ENCODE peak calls at places on chromosomes 16 and 17, in four cellular contexts. K is mesothelial cell of epicardium, S is left ventricle myocardium inferior, N is endodermal cell. F is an unnamed sample.
A peak's percentile ranks its signal among the peaks of the same experiment; 100 is the strongest.

GRCh38 chr16:66930189-66930588 is 4.0 kb downstream of the CIAO2B start:
- DNase-seq in N (no peak), K (no peak), S (no peak), F (no peak)

GRCh38 chr17:2262146-2262587 is 41.4 kb downstream of the SMG6 start:
- DNase-seq in K (no peak), S (no peak), N (no peak), F (no peak)

GRCh38 chr17:17354560-17355357 is 51.6 kb downstream of the NT5M start:
- DNase-seq in N (peak; percentile 95), S (peak; percentile 63), K (peak; percentile 81), F (peak; percentile 80)

GRCh38 chr17:20156196-20157077 is 147.3 kb downstream of the SPECC1 start:
- DNase-seq in S (no peak), K (peak; percentile 63), N (peak; percentile 93), F (no peak)

GRCh38 chr16:72995151-72995881 is 52.6 kb downstream of the ZFHX3 start:
- DNase-seq in K (no peak), N (peak; percentile 89), S (no peak), F (peak; percentile 62)

GRCh38 chr16:3180445-3180878 is 7.5 kb upstream of the OR1F1 start:
- DNase-seq in N (peak; percentile 89), K (no peak), S (no peak), F (no peak)

GRCh38 chr17:14295676-14296075 is 5.2 kb upstream of the HS3ST3B1 start:
- DNase-seq in N (no peak), S (no peak), K (no peak), F (no peak)

GRCh38 chr17:80984749-80985148 is 6.9 kb upstream of the CHMP6 start:
- DNase-seq in N (peak; percentile 93), S (no peak), K (no peak), F (no peak)

GRCh38 chr17:31919802-31920525 is 16.8 kb upstream of the SUZ12 start:
- DNase-seq in N (no peak), S (no peak), K (no peak), F (no peak)

GRCh38 chr16:2856686-2857450 is 1.1 kb downstream of the PRSS22 start:
- DNase-seq in K (no peak), N (no peak), S (no peak), F (no peak)

GRCh38 chr16:3659200-3659599 is 4.7 kb downstream of the DNASE1 start:
- DNase-seq in S (no peak), K (no peak), N (peak; percentile 12), F (no peak)

GRCh38 chr17:44636562-44636961 is 19.7 kb upstream of the MEIOC start:
- DNase-seq in S (no peak), K (no peak), N (no peak), F (no peak)

GRCh38 chr16:89823087-89823823 is 5.0 kb upstream of the SPIRE2 start:
- DNase-seq in S (no peak), N (peak; percentile 76), K (no peak), F (no peak)

GRCh38 chr17:18960803-18961511 is 9.0 kb downstream of the SLC5A10 start:
- DNase-seq in N (peak; percentile 98), S (peak; percentile 81), K (peak; percentile 88), F (peak; percentile 96)

GRCh38 chr16:4913130-4913773 is 23.7 kb downstream of the PPL start:
- DNase-seq in N (no peak), S (no peak), K (no peak), F (no peak)

GRCh38 chr16:7374614-7375174 is 42.0 kb downstream of the RBFOX1 start:
- DNase-seq in S (no peak), N (no peak), K (no peak), F (no peak)

GRCh38 chr16:48131201-48131600 is 24.6 kb downstream of the ABCC12 start:
- DNase-seq in N (no peak), S (no peak), K (no peak), F (no peak)

GRCh38 chr17:41976142-41976768 is 9.7 kb downstream of the CNP start:
- DNase-seq in N (no peak), K (no peak), S (no peak), F (no peak)

GRCh38 chr16:26963109-26963508 is 103.6 kb upstream of the C16orf82 start:
- DNase-seq in K (no peak), S (no peak), N (peak; percentile 88), F (peak; percentile 13)

GRCh38 chr17:596763-597644 is 117.6 kb downstream of the VPS53 start:
- DNase-seq in K (no peak), S (no peak), N (no peak), F (no peak)

GRCh38 chr16:15649727-15650018 is 372 bp upstream of the NDE1 start:
- DNase-seq in K (no peak), S (no peak), N (no peak), F (no peak)

GRCh38 chr17:42748906-42749798 is 4.3 kb upstream of the EZH1 start:
- DNase-seq in K (no peak), N (no peak), S (no peak), F (no peak)

DNA sequence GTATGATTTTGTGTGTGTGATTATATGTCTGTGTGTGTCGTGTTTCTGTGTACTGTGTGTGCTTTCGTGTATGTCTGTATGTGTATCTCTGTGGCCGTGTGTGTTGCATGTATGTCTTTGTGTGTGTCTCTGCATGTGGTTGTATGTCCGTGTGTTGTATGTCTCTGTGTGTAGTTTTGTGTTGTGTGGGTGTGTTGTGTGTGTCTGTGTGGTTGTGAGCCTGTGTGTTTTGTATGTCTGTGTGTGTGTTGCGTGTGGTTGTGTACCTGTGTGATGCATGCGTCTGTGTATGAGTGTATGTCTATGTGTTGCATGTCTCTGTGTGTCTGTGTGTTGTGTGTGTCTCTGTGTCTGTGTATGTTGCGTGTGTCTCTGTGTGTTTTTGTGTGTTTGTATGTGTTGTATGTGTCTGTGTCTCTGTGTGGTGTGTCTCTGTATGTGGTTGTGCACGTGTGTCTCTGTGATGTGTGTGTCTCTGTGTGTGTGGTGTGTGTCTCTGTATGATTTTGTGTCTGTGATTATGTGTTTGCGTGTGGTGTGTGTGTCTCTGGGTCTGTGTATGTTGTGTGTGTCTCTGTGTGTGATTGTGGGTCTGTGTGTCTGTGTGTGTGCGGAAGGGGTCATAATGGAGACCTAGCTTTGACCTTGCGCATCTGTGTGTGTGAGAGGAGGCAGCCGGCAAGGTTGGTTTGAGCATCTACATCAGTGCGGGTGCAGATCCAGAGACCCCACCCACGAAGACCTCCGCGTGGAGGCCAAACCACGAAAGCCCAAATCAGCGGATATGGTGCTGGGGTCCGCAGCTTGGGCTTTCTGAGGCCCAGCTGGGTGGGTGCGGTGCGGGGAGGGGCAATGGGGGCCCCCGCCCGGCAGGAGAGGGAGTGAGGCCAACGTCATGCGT is 212.6 kb upstream of the GSE1 start:
- DNase-seq in K (no peak), S (peak; percentile 3), N (no peak), F (no peak)
- TF ChIP-seq CTCF in K (no peak), S (no peak), N (no peak), F (no peak)

GRCh38 chr17:37220609-37220953 is 155.2 kb upstream of the C17orf78 start:
- DNase-seq in K (no peak), S (no peak), N (peak; percentile 79), F (no peak)
- TF ChIP-seq CTCF in K (no peak), S (peak; percentile 35), N (peak; percentile 82), F (peak; percentile 58)

GRCh38 chr17:35065880-35066279 is 2.4 kb upstream of the RFFL start:
- DNase-seq in S (no peak), N (no peak), K (no peak), F (no peak)

GRCh38 chr17:35068249-35068648 is 4.7 kb upstream of the RFFL start:
- DNase-seq in K (no peak), S (no peak), N (no peak), F (no peak)

GRCh38 chr17:35069311-35069710 is 5.8 kb upstream of the RFFL start:
- DNase-seq in S (no peak), K (no peak), N (no peak), F (no peak)

GRCh38 chr17:35062284-35062683 is 1.2 kb downstream of the RFFL start:
- DNase-seq in N (no peak), S (no peak), K (no peak), F (no peak)

GRCh38 chr17:35063514-35064223 is at the start of gene RFFL:
- DNase-seq in N (peak; percentile 98), S (peak; percentile 76), K (peak; percentile 69), F (peak; percentile 34)
- TF ChIP-seq CTCF in N (peak; percentile 9), S (peak; percentile 31), K (no peak), F (no peak)

GRCh38 chr17:28726396-28726911 is 421 bp upstream of the TLCD1 start:
- DNase-seq in K (no peak), N (peak; percentile 94), S (no peak), F (peak; percentile 60)

GRCh38 chr17:28725660-28726395 is at the start of gene TLCD1:
- DNase-seq in S (peak; percentile 68), K (peak; percentile 74), N (peak; percentile 96), F (peak; percentile 67)

GRCh38 chr17:28728364-28729200 is at the start of gene NEK8:
- DNase-seq in S (peak; percentile 95), N (peak; percentile 99), K (peak; percentile 98), F (peak; percentile 98)

GRCh38 chr17:28727727-28728363 is 743 bp upstream of the NEK8 start:
- DNase-seq in N (peak; percentile 98), K (peak; percentile 67), S (no peak), F (peak; percentile 40)

DNA sequence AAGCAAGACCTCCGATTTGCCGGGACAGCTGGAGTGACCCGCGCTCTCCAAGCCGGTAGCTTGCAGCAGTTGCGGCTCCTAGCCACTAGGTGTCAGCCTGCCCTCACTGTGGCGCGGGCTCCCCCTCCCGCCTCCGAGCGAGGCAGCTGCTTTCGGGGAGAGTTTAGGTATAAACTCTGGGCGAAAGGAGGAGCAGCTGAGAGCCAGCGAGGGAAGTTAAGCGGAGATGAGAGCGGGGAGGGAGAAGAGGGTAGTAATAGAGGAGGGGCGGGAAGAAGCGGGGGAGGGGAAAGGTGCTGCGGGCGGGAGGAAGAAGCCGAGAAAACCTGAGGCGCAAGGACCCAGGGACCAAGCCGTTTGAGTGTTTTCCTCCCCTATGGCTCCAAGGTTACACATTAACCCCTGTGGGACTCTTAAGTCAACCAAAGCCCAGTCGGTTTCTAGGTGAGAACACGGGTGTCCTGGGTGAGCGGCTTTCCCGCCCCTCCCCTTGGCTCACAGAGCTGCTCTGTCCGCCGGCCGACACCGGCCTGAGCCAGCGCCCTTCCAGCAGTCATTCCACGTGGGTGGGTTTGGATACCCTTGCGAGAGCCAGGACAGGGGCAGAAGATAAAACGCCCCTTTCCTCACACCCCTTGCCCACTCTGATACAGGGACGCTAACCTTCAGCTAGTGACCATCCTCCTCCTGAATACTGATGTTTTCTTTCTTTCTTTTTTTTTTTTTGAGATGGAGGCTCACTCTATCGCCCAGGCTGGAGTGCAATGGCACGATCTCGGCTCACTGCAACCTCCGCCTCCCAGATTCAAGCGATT is 1.1 kb upstream of the TLCD1 start:
- DNase-seq in N (peak; percentile 100), S (peak; percentile 91), K (peak; percentile 98), F (peak; percentile 99)
- TF ChIP-seq CTCF in N (peak; percentile 99), S (peak; percentile 99), K (peak; percentile 95), F (peak; percentile 99)

DNA sequence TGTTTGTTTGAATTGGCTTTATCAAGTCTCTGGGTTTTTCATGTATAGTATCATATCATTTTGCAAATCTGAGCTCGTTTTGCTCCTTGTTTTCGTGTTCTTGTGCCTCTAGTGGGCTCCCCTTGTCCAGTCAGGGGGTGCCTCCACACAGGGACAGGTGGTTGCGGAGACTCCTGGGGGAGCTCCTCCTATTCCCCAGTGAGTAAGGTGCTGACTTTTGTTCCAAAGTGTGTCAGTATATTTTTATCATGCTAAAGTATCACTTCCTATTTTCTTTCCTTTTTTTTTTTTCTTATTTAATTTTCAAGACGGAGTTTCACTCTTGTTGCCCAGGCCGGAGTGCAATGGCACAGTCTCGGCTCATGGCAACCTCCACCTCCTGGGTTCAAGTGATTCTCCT is 30.3 kb upstream of the IL17C start:
- DNase-seq in S (no peak), N (no peak), K (no peak), F (no peak)
- TF ChIP-seq CTCF in S (no peak), N (no peak), K (no peak), F (no peak)